ENCODE peak calls at places on chromosome 11, in five cellular contexts. U, Q, E, D and C are unnamed samples. For H3K4me1 and H3K9me3, the result is how much of the 10 kb centered on the place peaks cover.

GRCh38 chr11:61626580-61627380 is 45.9 kb upstream of the SYT7 start:
- DNase-seq in U (peak), Q (no peak), E (no peak), D (no peak), C (peak)

GRCh38 chr11:1298695-1299492 is 10.5 kb downstream of the TOLLIP start:
- DNase-seq in U (peak), Q (no peak), E (peak), D (no peak), C (peak)

GRCh38 chr11:134226806-134227325 is 2.4 kb downstream of the VPS26B start:
- DNase-seq in U (no peak), Q (no peak), E (no peak), D (no peak), C (no peak)

GRCh38 chr11:95335989-95336388 is 105.0 kb upstream of the SESN3 start:
- DNase-seq in U (no peak), Q (no peak), E (no peak), D (no peak), C (no peak)

GRCh38 chr11:1129143-1129665 is 28.5 kb upstream of the MUC5AC start:
- DNase-seq in U (no peak), Q (no peak), E (no peak), D (no peak), C (peak)

GRCh38 chr11:65128182-65129145 is 5.9 kb downstream of the SYVN1 start:
- DNase-seq in U (no peak), Q (no peak), E (no peak), D (no peak), C (no peak)

GRCh38 chr11:116563028-116563712 is 209.6 kb downstream of the BUD13 start:
- DNase-seq in U (peak), Q (no peak), E (no peak), D (no peak), C (peak)

GRCh38 chr11:87536565-87536964 is 498.8 kb downstream of the TMEM135 start:
- DNase-seq in U (no peak), Q (no peak), E (no peak), D (no peak), C (no peak)

GRCh38 chr11:63813563-63814382 is 517 bp downstream of the SPINDOC start:
- DNase-seq in U (peak), Q (no peak), E (peak), D (no peak), C (peak)

GRCh38 chr11:128653828-128654231 is 40.0 kb upstream of the FLI1 start:
- DNase-seq in U (peak), Q (no peak), E (no peak), D (no peak), C (peak)

GRCh38 chr11:128520886-128521696 is 66.3 kb downstream of the ETS1 start:
- DNase-seq in U (no peak), Q (no peak), E (no peak), D (no peak), C (no peak)

GRCh38 chr11:83127309-83127636 is 29.7 kb upstream of the PCF11 start:
- DNase-seq in U (no peak), Q (no peak), E (no peak), D (no peak), C (no peak)

DNA sequence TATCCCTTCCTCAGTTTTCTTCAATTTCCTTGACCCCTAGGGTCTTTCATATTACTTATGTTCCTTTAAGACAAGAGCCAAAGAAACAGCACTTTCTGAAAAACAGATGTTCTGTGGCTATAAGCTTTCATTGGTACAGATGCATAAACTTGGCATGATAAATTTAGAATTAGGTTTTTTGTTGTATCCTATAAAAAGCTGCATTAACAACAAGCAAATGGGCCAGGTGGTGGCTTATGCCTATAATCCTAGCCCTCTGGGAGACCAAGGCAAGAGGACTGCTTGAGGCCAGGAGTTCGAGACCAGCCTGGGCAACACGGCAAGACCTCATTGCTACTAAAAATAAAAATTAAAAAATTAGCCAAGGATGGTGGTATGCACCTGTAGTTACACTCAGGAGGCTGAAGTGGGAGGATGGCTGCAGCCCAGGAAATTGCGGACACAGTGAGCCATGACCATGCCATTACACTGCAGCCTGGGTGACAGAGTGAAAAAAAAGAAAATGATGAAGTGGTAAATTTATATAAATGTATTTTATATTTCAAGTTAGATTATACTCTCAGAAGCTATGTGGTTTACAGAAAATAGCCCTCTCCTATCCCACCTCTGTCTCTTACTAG is 18.3 kb downstream of the KMT5B start:
- DNase-seq in U (no peak), Q (no peak), E (no peak), D (no peak), C (no peak)
- H3K4me1 ChIP-seq in U (half or more), Q (under half), E (under half), D (under half), C (under half)

GRCh38 chr11:57597461-57597892 is at the start of gene SERPING1:
- DNase-seq in U (peak), Q (no peak), E (peak), D (peak), C (peak)

GRCh38 chr11:57599381-57599780 is 1.9 kb downstream of the SERPING1 start:
- DNase-seq in U (no peak), Q (no peak), E (no peak), D (no peak), C (no peak)

GRCh38 chr11:57598831-57599155 is 1.3 kb downstream of the SERPING1 start:
- DNase-seq in U (no peak), Q (no peak), E (peak), D (no peak), C (no peak)

GRCh38 chr11:57597971-57598830 is 716 bp downstream of the SERPING1 start:
- DNase-seq in U (peak), Q (no peak), E (peak), D (peak), C (peak)

GRCh38 chr11:57596266-57596885 is 1.1 kb upstream of the SERPING1 start:
- DNase-seq in U (no peak), Q (no peak), E (no peak), D (no peak), C (no peak)
- H3K4me3 ChIP-seq in U (no peak), Q (no peak), E (no peak), D (no peak), C (no peak)

DNA sequence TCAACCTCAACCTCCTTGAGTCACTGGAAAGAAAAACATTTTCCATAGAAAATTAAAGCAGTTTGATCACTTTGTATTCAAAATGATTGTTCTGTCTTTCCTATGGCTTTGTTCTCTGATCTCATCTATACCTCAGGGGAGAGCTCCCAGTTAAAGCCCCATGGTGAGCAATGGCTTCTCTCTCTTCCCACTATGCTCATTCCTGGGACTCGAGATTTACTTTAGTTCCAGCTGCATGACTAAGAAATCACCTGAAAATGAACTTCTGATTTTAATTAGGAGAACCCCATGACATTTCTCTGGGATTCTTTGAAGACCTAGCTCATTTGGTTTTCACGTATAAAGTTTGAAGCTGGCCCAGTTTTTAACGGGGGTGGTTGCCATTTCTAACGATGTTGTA is 921.5 kb downstream of the OPCML start:
- DNase-seq in U (no peak), Q (no peak), E (no peak), D (no peak), C (no peak)
- H3K9me3 ChIP-seq in U (under half), Q (under half), E (under half), D (under half), C (under half)

GRCh38 chr11:44751066-44751465 is 24.3 kb downstream of the TSPAN18 start:
- DNase-seq in U (no peak), Q (no peak), E (no peak), D (no peak), C (no peak)

GRCh38 chr11:44749160-44749559 is 22.4 kb downstream of the TSPAN18 start:
- DNase-seq in U (no peak), Q (no peak), E (no peak), D (no peak), C (no peak)

GRCh38 chr11:44752262-44752661 is 25.5 kb downstream of the TSPAN18 start:
- DNase-seq in U (no peak), Q (no peak), E (no peak), D (no peak), C (no peak)

GRCh38 chr11:44748606-44749005 is 21.8 kb downstream of the TSPAN18 start:
- DNase-seq in U (no peak), Q (no peak), E (no peak), D (no peak), C (no peak)

DNA sequence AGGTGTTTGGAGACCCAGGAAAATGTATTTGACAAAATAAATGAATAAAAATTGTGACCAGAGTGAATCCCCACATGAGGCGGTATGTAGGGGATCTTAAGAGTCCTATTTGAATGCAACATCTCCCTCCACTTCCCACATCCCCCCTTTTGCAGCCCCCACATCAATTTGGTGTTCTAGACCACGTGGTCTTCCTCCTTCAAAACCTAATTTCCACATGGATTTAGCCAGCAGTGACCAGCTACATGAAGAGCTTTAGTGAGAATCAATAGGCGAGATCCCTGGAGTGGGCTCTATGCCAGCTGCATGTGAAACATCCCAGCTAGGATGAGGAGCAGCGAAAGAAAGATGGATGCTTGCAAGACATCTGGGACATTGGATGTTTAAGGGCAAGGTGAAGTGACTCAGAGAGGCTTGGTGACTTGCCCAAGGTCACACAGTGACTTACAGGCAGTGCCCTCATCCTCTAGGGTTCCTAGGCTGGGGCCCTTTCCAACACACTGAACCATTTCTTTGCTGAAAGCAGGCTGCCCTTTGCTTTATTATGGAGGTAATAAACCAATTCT is 23.8 kb downstream of the TSPAN18 start:
- DNase-seq in U (no peak), Q (no peak), E (no peak), D (no peak), C (no peak)
- H3K4me1 ChIP-seq in U (half or more), Q (under half), E (under half), D (under half), C (under half)

DNA sequence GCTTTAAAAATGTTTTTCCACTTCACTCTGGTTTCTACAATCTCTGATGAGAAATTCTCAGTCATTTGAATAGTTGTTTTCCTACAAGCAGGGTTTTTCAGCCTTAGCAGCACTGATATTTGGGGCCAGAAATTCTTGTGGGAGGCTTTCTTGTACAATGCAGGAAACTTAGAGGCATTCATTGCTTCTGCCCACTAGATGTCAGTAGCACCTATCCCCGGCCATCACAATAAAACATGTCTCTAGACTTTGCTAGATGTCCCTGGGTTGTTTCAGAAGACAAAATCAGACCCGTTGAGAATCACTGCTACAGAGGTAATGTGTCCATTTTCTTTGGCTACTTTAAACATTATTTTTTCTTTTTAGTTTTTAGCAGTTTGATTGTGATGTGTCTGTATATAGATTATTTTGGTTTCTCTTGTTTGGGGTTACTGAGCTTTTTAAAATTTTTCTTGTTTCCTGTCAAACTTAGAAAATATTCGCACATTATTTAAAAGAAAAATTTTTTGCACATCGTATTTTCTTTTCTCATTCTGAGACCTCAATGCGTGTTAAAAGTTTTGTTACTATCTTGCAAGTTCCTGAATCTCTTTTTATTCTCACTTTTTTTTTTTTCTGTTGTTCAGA is 60.8 kb upstream of the CCDC179 start:
- DNase-seq in U (peak), Q (no peak), E (no peak), D (no peak), C (peak)
- H3K4me3 ChIP-seq in U (no peak), Q (no peak), E (no peak), D (peak), C (no peak)

GRCh38 chr11:5476184-5476819 is 12.2 kb upstream of the OR52D1 start:
- DNase-seq in U (peak), Q (no peak), E (peak), D (no peak), C (peak)
- H3K9me3 ChIP-seq in U (under half), Q (under half), E (under half), D (under half), C (under half)